ENCODE peak calls at places on chromosomes 7 and 10, in ten cellular contexts. W is AG08396, N is iris pigment epithelial cell, A is WTC11, I is adipocyte, H is germinal center, X is astrocyte of the cerebellum, R is Peyer's patch, D is KBM-7, Z is AG04450. J is an unnamed sample.
A peak's percentile ranks its signal among the peaks of the same experiment; 100 is the strongest.

GRCh38 chr10:17644485-17644964 is 574 bp downstream of the STAM start:
- DNase-seq in W (peak; percentile 34), N (peak; percentile 61), A (no peak), I (no peak), H (no peak), X (no peak), R (no peak), D (no peak), Z (no peak), J (peak; percentile 39)

GRCh38 chr7:30049173-30049572 is 21.0 kb downstream of the PLEKHA8 start:
- DNase-seq in W (no peak), N (no peak), A (no peak), I (no peak), H (no peak), X (no peak), R (no peak), D (no peak), Z (no peak), J (no peak)

GRCh38 chr10:104331208-104331838 is 6.9 kb downstream of the ITPRIP start:
- DNase-seq in W (no peak), N (peak; percentile 76), A (no peak), I (peak; percentile 45), H (no peak), X (no peak), R (peak; percentile 17), D (no peak), Z (no peak), J (peak; percentile 69)

GRCh38 chr10:132611026-132611910 is 73.7 kb downstream of the INPP5A start:
- DNase-seq in W (no peak), N (no peak), A (no peak), I (no peak), H (no peak), X (no peak), R (no peak), D (no peak), Z (no peak), J (no peak)

GRCh38 chr7:43952028-43952427 is 25.8 kb downstream of the UBE2D4 start:
- DNase-seq in W (no peak), N (no peak), A (no peak), I (no peak), H (no peak), X (no peak), R (no peak), D (no peak), Z (no peak), J (no peak)

GRCh38 chr10:117419921-117420320 is 44.7 kb upstream of the PDZD8 start:
- DNase-seq in W (no peak), N (peak; percentile 7), A (no peak), I (no peak), H (no peak), X (no peak), R (no peak), D (no peak), Z (no peak), J (peak; percentile 39)

GRCh38 chr7:159370-160270 is 32.8 kb upstream of the FAM20C start:
- DNase-seq in W (no peak), N (no peak), A (no peak), I (no peak), H (no peak), X (no peak), R (no peak), D (no peak), Z (no peak), J (no peak)

GRCh38 chr7:20307119-20307518 is 23.6 kb upstream of the ITGB8 start:
- DNase-seq in W (no peak), N (peak; percentile 47), A (no peak), I (peak; percentile 35), H (no peak), X (peak; percentile 74), R (no peak), D (peak; percentile 30), Z (no peak), J (no peak)

GRCh38 chr10:112565434-112566053 is 118.5 kb downstream of the VTI1A start:
- DNase-seq in W (peak; percentile 48), N (peak; percentile 77), A (peak; percentile 28), I (peak; percentile 87), H (peak; percentile 6), X (peak; percentile 61), R (no peak), D (peak; percentile 81), Z (peak; percentile 32), J (peak; percentile 72)